ENCODE peak calls at places on chromosome 21, in six cellular contexts. L, E, Q, I, A and S are unnamed samples.

GRCh38 chr21:34034369-34035014 is 38.9 kb upstream of the MRPS6 start:
- DNase-seq in E (no peak), I (no peak), L (no peak), Q (no peak), A (no peak), S (no peak)

GRCh38 chr21:35226960-35227741 is 178.0 kb upstream of the RUNX1 start:
- DNase-seq in Q (no peak), E (no peak), A (no peak), L (peak), I (no peak), S (no peak)

GRCh38 chr21:23593582-23593981 is 2013.7 kb downstream of the MRPL39 start:
- DNase-seq in A (no peak), L (no peak), Q (no peak), E (no peak), I (no peak), S (no peak)

GRCh38 chr21:23876925-23877558 is 1730.2 kb downstream of the MRPL39 start:
- DNase-seq in A (no peak), I (no peak), E (no peak), Q (no peak), L (no peak), S (no peak)

GRCh38 chr21:36076878-36077658 is 7.2 kb downstream of the CBR1 start:
- DNase-seq in E (no peak), Q (peak), L (peak), I (no peak), A (no peak), S (no peak)

GRCh38 chr21:32524010-32524719 is 61.2 kb downstream of the TCP10L start:
- DNase-seq in E (no peak), A (no peak), Q (no peak), I (no peak), L (no peak), S (peak)

GRCh38 chr21:46214478-46215340 is 13.9 kb downstream of the LSS start:
- DNase-seq in E (peak), Q (no peak), I (no peak), A (peak), L (no peak), S (no peak)

GRCh38 chr21:32445101-32445500 is 32.6 kb downstream of the EVA1C start:
- DNase-seq in Q (no peak), L (no peak), I (no peak), A (no peak), E (no peak), S (no peak)

GRCh38 chr21:34693192-34693810 is 24.5 kb downstream of the CLIC6 start:
- DNase-seq in L (peak), I (peak), Q (peak), E (peak), A (no peak), S (peak)

GRCh38 chr21:35208810-35209517 is 159.9 kb upstream of the RUNX1 start:
- DNase-seq in A (no peak), L (no peak), Q (no peak), E (no peak), I (no peak), S (peak)

GRCh38 chr21:23131177-23131576 is 2133.0 kb downstream of the NCAM2 start:
- DNase-seq in Q (no peak), E (no peak), I (peak), A (no peak), L (no peak), S (no peak)

GRCh38 chr21:20351138-20351537 is 647.1 kb upstream of the NCAM2 start:
- DNase-seq in E (no peak), Q (no peak), L (no peak), I (no peak), A (no peak), S (no peak)

GRCh38 chr21:31408306-31409088 is 64.4 kb upstream of the TIAM1 start:
- DNase-seq in E (no peak), L (no peak), Q (no peak), A (no peak), I (no peak), S (no peak)

GRCh38 chr21:46667191-46667734 is 31.8 kb downstream of the PRMT2 start:
- DNase-seq in Q (peak), L (peak), I (peak), A (no peak), E (peak), S (peak)

GRCh38 chr21:45838636-45839035 is 142.9 kb upstream of the COL6A1 start:
- DNase-seq in E (no peak), L (no peak), Q (no peak), A (no peak), I (no peak), S (no peak)

GRCh38 chr21:44737706-44738354 is 26.5 kb upstream of the TSPEAR start:
- DNase-seq in E (no peak), I (no peak), Q (no peak), A (no peak), L (no peak), S (peak)

GRCh38 chr21:46051379-46051770 is 46.5 kb upstream of the COL6A2 start:
- DNase-seq in A (no peak), L (no peak), I (no peak), Q (no peak), E (no peak), S (no peak)

GRCh38 chr21:46150491-46151121 is 4.8 kb downstream of the FTCD start:
- DNase-seq in Q (no peak), I (peak), A (peak), E (no peak), L (no peak), S (no peak)

GRCh38 chr21:21373969-21374368 is 375.8 kb downstream of the NCAM2 start:
- DNase-seq in I (no peak), Q (no peak), L (no peak), E (no peak), A (no peak), S (peak)

GRCh38 chr21:44582055-44582454 is 1.7 kb upstream of the KRTAP10-5 start:
- DNase-seq in L (no peak), I (no peak), Q (no peak), E (no peak), A (peak), S (no peak)

GRCh38 chr21:43585924-43586411 is 73.3 kb downstream of the HSF2BP start:
- DNase-seq in Q (no peak), I (no peak), L (no peak), E (no peak), A (peak), S (peak)

GRCh38 chr21:33028759-33029511 is 3.2 kb downstream of the OLIG2 start:
- DNase-seq in E (no peak), I (no peak), L (peak), Q (no peak), A (no peak), S (no peak)

GRCh38 chr21:42862123-42862475 is 17.2 kb downstream of the WDR4 start:
- DNase-seq in E (no peak), L (no peak), I (no peak), Q (no peak), A (no peak), S (no peak)

GRCh38 chr21:35351434-35351833 is 302.3 kb upstream of the RUNX1 start:
- DNase-seq in Q (no peak), I (no peak), A (no peak), L (no peak), E (no peak), S (no peak)

GRCh38 chr21:46159841-46160562 is 4.6 kb upstream of the FTCD start:
- DNase-seq in L (no peak), Q (no peak), I (no peak), A (peak), E (no peak), S (no peak)

GRCh38 chr21:25283720-25284119 is 323.6 kb downstream of the MRPL39 start:
- DNase-seq in A (no peak), Q (peak), L (peak), I (no peak), E (peak), S (peak)
- TF ChIP-seq CTCF in A (no peak), Q (peak), L (no peak), I (peak), E (no peak), S (peak)

GRCh38 chr21:41437754-41438153 is 11.7 kb downstream of the MX1 start:
- DNase-seq in E (no peak), A (no peak), L (no peak), I (no peak), Q (no peak), S (no peak)
- TF ChIP-seq CTCF in E (no peak), A (no peak), L (no peak), I (no peak), Q (no peak), S (no peak)

DNA sequence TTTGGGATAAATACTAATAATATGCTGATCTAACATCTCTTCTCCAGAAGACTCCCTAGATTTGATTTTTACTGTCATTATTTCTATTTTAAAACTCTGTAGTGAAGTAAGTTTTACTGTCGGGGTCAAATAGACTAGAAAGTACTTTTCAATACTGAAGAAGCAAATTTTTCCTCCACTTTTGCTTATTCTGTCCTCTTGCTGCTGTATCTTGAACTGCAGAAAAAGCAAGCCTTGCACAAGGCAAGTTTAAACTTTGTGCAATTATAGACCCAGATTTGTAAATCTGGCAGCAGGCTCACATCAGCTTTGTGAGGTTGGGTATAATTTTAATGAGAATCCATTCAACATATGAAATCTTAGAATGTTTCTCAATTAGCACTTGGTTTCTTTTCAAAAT is 151.1 kb upstream of the ETS2 start:
- DNase-seq in A (no peak), I (no peak), L (no peak), Q (no peak), E (no peak), S (no peak)
- TF ChIP-seq CTCF in A (peak), I (no peak), L (no peak), Q (no peak), E (no peak), S (no peak)

DNA sequence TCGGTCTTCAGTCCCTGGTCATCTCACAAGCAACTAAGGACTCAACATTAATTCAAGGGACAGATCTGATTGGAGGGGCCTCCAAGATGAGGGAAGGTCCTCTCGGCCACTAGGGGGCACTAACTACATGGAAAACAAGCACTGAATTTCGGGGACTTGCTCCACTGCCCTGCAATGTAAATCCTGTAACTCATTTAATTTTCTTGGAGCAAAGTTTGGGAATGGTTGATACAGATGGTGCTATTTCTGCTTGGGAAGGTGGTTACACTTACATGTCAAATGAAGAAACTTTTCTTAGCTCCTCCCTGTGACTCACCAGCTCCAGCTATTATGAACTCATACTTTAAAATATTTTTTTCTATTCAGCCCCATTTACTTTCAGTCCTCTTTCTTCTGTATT is 97.4 kb upstream of the KCNJ15 start:
- DNase-seq in L (peak), E (peak), I (peak), Q (peak), A (peak), S (peak)
- TF ChIP-seq CTCF in L (peak), E (peak), I (peak), Q (peak), A (peak), S (peak)

DNA sequence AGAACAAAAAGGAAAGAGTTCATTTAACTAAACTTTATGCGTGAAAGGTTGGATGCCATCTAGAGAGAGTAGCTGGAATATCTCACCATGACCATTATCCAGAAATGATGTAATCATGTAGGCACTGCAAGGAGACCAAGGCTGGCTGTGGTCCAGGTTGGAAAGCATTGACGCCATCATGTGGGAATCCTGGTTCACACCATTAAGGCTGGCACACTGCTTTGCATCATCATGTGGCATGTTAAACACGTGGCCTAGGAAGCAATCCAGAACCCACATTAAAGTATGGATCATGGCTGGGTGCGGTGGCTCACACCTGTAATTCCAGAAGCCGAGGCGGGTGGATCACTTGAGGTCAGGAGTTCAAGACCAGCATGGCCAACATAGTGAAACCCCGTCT is 4.3 kb downstream of the ADAMTS1 start:
- DNase-seq in I (no peak), L (no peak), E (no peak), A (peak), Q (no peak), S (peak)
- TF ChIP-seq CTCF in I (no peak), L (no peak), E (no peak), A (no peak), Q (no peak), S (no peak)

DNA sequence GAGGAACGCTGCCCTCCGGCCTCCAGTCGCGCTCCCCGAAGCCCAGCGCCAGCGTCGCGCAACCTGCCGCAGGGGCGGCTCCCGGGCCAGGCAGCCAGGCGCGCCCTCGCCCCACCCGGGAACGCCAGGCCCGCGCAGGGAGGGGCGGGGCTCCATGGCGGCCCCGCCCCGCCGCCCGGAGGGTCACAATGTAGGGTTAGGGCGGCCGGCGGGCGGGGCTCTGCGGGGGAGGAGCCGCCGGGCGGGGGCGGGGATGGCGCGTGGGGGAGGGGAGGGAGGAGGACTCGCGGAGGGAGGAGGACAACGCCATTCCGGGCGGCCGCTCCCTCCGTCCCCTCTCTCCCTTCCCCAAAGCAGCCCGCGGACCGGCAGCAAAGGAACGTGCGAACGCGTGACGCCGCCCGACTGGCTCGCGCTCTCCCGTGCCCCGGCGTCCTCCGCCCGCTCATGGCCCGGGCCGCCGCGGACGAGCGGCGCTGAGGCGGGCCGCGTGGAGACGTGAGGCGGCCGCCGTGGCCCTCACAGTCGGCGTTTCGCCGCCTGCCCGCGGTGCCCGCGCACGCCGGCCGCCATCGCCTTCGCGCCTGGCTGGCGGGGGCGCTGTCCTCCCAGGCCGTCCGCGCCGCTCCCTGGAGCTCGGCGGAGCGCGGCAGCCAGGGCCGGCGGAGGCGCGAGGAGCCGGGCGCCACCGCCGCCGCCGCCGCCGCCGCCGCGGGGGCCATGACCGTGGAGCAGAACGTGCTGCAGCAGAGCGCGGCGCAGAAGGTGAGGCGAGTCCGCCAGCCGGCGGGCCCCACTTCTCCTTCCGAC is at the start of gene USP25:
- DNase-seq in Q (peak), E (peak), L (peak), I (peak), A (peak), S (peak)
- TF ChIP-seq CTCF in Q (peak), E (peak), L (peak), I (no peak), A (peak), S (no peak)

DNA sequence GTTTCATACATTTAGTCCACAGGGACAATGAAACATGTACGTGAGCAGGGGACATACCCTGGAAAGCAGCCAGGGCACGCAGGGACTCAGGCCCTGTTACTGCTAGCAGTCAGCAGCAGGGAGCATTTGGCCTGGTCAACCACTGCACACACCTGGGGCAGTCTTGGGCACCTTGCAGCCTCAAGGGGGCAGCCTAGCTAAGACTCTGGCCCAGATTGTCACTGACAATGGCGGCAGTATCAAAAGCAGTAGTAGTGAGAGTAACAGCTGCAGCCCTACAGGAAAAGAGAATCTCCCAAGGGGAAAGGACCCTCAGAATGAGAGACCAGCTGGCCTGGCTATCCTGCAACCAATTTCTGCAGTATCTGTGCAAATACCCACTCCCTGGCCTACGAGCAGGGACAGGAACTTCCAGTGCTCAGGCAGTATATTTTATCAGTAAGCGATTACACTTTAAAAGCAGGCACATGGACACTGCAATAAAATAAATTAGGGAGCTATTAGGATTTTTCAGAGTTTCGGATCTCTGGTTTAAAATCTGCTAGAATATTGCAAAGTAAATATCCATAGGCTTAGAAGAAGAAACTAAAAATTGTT is 475.6 kb downstream of the LTN1 start:
- DNase-seq in E (peak), L (peak), Q (peak), A (peak), I (peak), S (peak)
- TF ChIP-seq CTCF in E (peak), L (peak), Q (peak), A (peak), I (peak), S (peak)

GRCh38 chr21:18840239-18840638 is 436.7 kb upstream of the TMPRSS15 start:
- DNase-seq in A (no peak), E (no peak), I (peak), Q (no peak), L (no peak), S (peak)
- TF ChIP-seq CTCF in A (no peak), E (no peak), I (peak), Q (no peak), L (no peak), S (no peak)

GRCh38 chr21:19340303-19340702 is 936.7 kb upstream of the TMPRSS15 start:
- DNase-seq in E (no peak), I (no peak), A (no peak), L (no peak), Q (no peak), S (no peak)
- TF ChIP-seq CTCF in E (no peak), I (no peak), A (no peak), L (no peak), Q (no peak), S (no peak)